ENCODE peak calls at places on chromosomes 1 and 21, in seven cellular contexts. D is keratinocyte, J is BE2C, P is tibial artery, O is AG08396, H is dermis blood vessel endothelial cell, W is WTC11. L is an unnamed sample.

GRCh38 chr1:198970919-198971318 is 332.1 kb downstream of the PTPRC start:
- DNase-seq in O (no peak), J (no peak), H (no peak), D (no peak), P (no peak), W (no peak), L (no peak)

GRCh38 chr21:40284481-40284880 is 417.2 kb downstream of the PCP4 start:
- DNase-seq in O (no peak), D (no peak), P (no peak), J (no peak), H (no peak), W (no peak), L (no peak)

GRCh38 chr21:36321325-36322082 is 1.5 kb downstream of the MORC3 start:
- DNase-seq in J (peak; percentile 9), H (peak; percentile 63), P (no peak), W (no peak), O (peak; percentile 13), D (no peak), L (peak; percentile 25)

GRCh38 chr1:26356106-26356505 is 2.2 kb upstream of the CRYBG2 start:
- DNase-seq in D (no peak), P (no peak), J (no peak), O (no peak), W (no peak), H (no peak), L (no peak)

GRCh38 chr1:236051107-236051885 is 13.6 kb downstream of the NID1 start:
- DNase-seq in W (peak; percentile 19), O (peak; percentile 46), H (no peak), P (no peak), D (no peak), J (no peak), L (no peak)

GRCh38 chr1:156140879-156141707 is 12.3 kb upstream of the SEMA4A start:
- DNase-seq in W (peak; percentile 94), H (peak; percentile 47), O (peak; percentile 44), J (peak; percentile 79), P (peak; percentile 64), D (no peak), L (peak; percentile 83)

GRCh38 chr1:15592285-15592684 is 7.4 kb upstream of the AGMAT start:
- DNase-seq in P (no peak), J (no peak), O (no peak), H (no peak), D (no peak), W (no peak), L (no peak)

GRCh38 chr1:201348211-201348566 is 29.3 kb downstream of the TNNT2 start:
- DNase-seq in D (no peak), H (peak; percentile 66), J (peak; percentile 61), P (no peak), W (peak; percentile 81), O (peak; percentile 79), L (peak; percentile 86)

GRCh38 chr1:198726455-198726854 is 87.6 kb downstream of the PTPRC start:
- DNase-seq in J (no peak), D (no peak), P (no peak), H (peak; percentile 71), O (peak; percentile 3), W (no peak), L (no peak)

GRCh38 chr1:86466109-86466844 is 2.5 kb upstream of the CLCA1 start:
- DNase-seq in W (no peak), H (no peak), J (no peak), P (no peak), D (no peak), O (no peak), L (no peak)

GRCh38 chr1:154404511-154404931 is 622 bp upstream of the IL6R start:
- DNase-seq in W (no peak), O (no peak), H (no peak), D (no peak), P (no peak), J (no peak), L (peak; percentile 18)

GRCh38 chr1:2324553-2325366 is 66.6 kb downstream of the MORN1 start:
- DNase-seq in H (no peak), J (no peak), P (no peak), D (no peak), O (no peak), W (no peak), L (no peak)

GRCh38 chr21:15289896-15290841 is 225.4 kb upstream of the NRIP1 start:
- DNase-seq in J (peak; percentile 95), D (no peak), H (no peak), O (no peak), W (peak; percentile 88), P (no peak), L (no peak)